ENCODE peak calls at places on chromosome 17, in nine cellular contexts. One of them, this sample, is unnamed.

GRCh38 chr17:76466775-76467130 is 650 bp upstream of the AANAT start:
- DNase-seq in RPMI8226: no peak
- DNase-seq in amniotic epithelial cell: no peak
- DNase-seq in T-helper 1 cell: no peak
- DNase-seq in cardiac septum: no peak
- DNase-seq in stomach: no peak
- DNase-seq in T-helper 2 cell: no peak
- DNase-seq in GM12865: no peak
- DNase-seq in nucleus accumbens: no peak
- DNase-seq in this sample: no peak

GRCh38 chr17:35709874-35710273 is 21.6 kb upstream of the RASL10B start:
- DNase-seq in RPMI8226: no peak
- DNase-seq in amniotic epithelial cell: peak
- DNase-seq in T-helper 1 cell: no peak
- DNase-seq in cardiac septum: no peak
- DNase-seq in stomach: no peak
- DNase-seq in T-helper 2 cell: no peak
- DNase-seq in GM12865: no peak
- DNase-seq in nucleus accumbens: no peak
- DNase-seq in this sample: no peak

GRCh38 chr17:81032641-81033422 is 2.1 kb upstream of the BAIAP2 start:
- DNase-seq in RPMI8226: no peak
- DNase-seq in amniotic epithelial cell: no peak
- DNase-seq in T-helper 1 cell: no peak
- DNase-seq in cardiac septum: no peak
- DNase-seq in stomach: no peak
- DNase-seq in T-helper 2 cell: no peak
- DNase-seq in GM12865: no peak
- DNase-seq in nucleus accumbens: no peak
- DNase-seq in this sample: no peak

GRCh38 chr17:76138234-76138895 is 2.7 kb downstream of the FOXJ1 start:
- DNase-seq in RPMI8226: no peak
- DNase-seq in amniotic epithelial cell: no peak
- DNase-seq in T-helper 1 cell: no peak
- DNase-seq in cardiac septum: no peak
- DNase-seq in stomach: no peak
- DNase-seq in T-helper 2 cell: no peak
- DNase-seq in GM12865: no peak
- DNase-seq in nucleus accumbens: no peak
- DNase-seq in this sample: no peak

GRCh38 chr17:74852237-74853047 is 7.2 kb downstream of the GRIN2C start:
- DNase-seq in RPMI8226: peak
- DNase-seq in amniotic epithelial cell: peak
- DNase-seq in T-helper 1 cell: peak
- DNase-seq in cardiac septum: no peak
- DNase-seq in stomach: no peak
- DNase-seq in T-helper 2 cell: peak
- DNase-seq in GM12865: peak
- DNase-seq in nucleus accumbens: no peak
- DNase-seq in this sample: no peak

GRCh38 chr17:6187836-6188235 is 117.7 kb downstream of the WSCD1 start:
- DNase-seq in RPMI8226: no peak
- DNase-seq in amniotic epithelial cell: no peak
- DNase-seq in T-helper 1 cell: no peak
- DNase-seq in cardiac septum: no peak
- DNase-seq in stomach: no peak
- DNase-seq in T-helper 2 cell: no peak
- DNase-seq in GM12865: no peak
- DNase-seq in nucleus accumbens: no peak
- DNase-seq in this sample: no peak

GRCh38 chr17:7014995-7015586 is 2.7 kb downstream of the RNASEK start:
- DNase-seq in RPMI8226: peak
- DNase-seq in amniotic epithelial cell: peak
- DNase-seq in T-helper 1 cell: peak
- DNase-seq in cardiac septum: no peak
- DNase-seq in stomach: no peak
- DNase-seq in T-helper 2 cell: peak
- DNase-seq in GM12865: peak
- DNase-seq in nucleus accumbens: no peak
- DNase-seq in this sample: peak

GRCh38 chr17:81022371-81022729 is 12.6 kb upstream of the BAIAP2 start:
- DNase-seq in RPMI8226: no peak
- DNase-seq in amniotic epithelial cell: no peak
- DNase-seq in T-helper 1 cell: no peak
- DNase-seq in cardiac septum: no peak
- DNase-seq in stomach: no peak
- DNase-seq in T-helper 2 cell: no peak
- DNase-seq in GM12865: no peak
- DNase-seq in nucleus accumbens: no peak
- DNase-seq in this sample: no peak

GRCh38 chr17:75813081-75814020 is 28.7 kb downstream of the UNK start:
- DNase-seq in RPMI8226: no peak
- DNase-seq in amniotic epithelial cell: no peak
- DNase-seq in T-helper 1 cell: no peak
- DNase-seq in cardiac septum: no peak
- DNase-seq in stomach: no peak
- DNase-seq in T-helper 2 cell: no peak
- DNase-seq in GM12865: no peak
- DNase-seq in nucleus accumbens: no peak
- DNase-seq in this sample: no peak

GRCh38 chr17:81164464-81165245 is 652 bp upstream of the PVALEF start:
- DNase-seq in RPMI8226: no peak
- DNase-seq in amniotic epithelial cell: no peak
- DNase-seq in T-helper 1 cell: no peak
- DNase-seq in cardiac septum: no peak
- DNase-seq in stomach: peak
- DNase-seq in T-helper 2 cell: no peak
- DNase-seq in GM12865: no peak
- DNase-seq in nucleus accumbens: no peak
- DNase-seq in this sample: no peak

GRCh38 chr17:78127240-78127887 is 1.2 kb downstream of the TMC6 start:
- DNase-seq in RPMI8226: peak
- DNase-seq in amniotic epithelial cell: no peak
- DNase-seq in T-helper 1 cell: peak
- DNase-seq in cardiac septum: peak
- DNase-seq in stomach: peak
- DNase-seq in T-helper 2 cell: peak
- DNase-seq in GM12865: peak
- DNase-seq in nucleus accumbens: no peak
- DNase-seq in this sample: peak

GRCh38 chr17:35021520-35022380 is 41.4 kb downstream of the LIG3 start:
- DNase-seq in RPMI8226: no peak
- DNase-seq in amniotic epithelial cell: no peak
- DNase-seq in T-helper 1 cell: no peak
- DNase-seq in cardiac septum: no peak
- DNase-seq in stomach: no peak
- DNase-seq in T-helper 2 cell: no peak
- DNase-seq in GM12865: no peak
- DNase-seq in nucleus accumbens: no peak
- DNase-seq in this sample: no peak

GRCh38 chr17:37399404-37399803 is 7.2 kb downstream of the ACACA start:
- DNase-seq in RPMI8226: no peak
- DNase-seq in amniotic epithelial cell: no peak
- DNase-seq in T-helper 1 cell: no peak
- DNase-seq in cardiac septum: no peak
- DNase-seq in stomach: no peak
- DNase-seq in T-helper 2 cell: no peak
- DNase-seq in GM12865: no peak
- DNase-seq in nucleus accumbens: no peak
- DNase-seq in this sample: no peak

GRCh38 chr17:64622931-64623654 is 39.0 kb downstream of the SMURF2 start:
- DNase-seq in RPMI8226: no peak
- DNase-seq in amniotic epithelial cell: peak
- DNase-seq in T-helper 1 cell: no peak
- DNase-seq in cardiac septum: no peak
- DNase-seq in stomach: no peak
- DNase-seq in T-helper 2 cell: no peak
- DNase-seq in GM12865: no peak
- DNase-seq in nucleus accumbens: no peak
- DNase-seq in this sample: no peak